ENCODE peak calls at places on chromosomes 16 and 17, in eight cellular contexts. M is NCI-H1105, W is OCI-LY7, D is HuH-7.5, V is MV-4-11, X is GM23248, C is left ventricle myocardium superior, R is T-helper 1 cell. K is an unnamed sample.

GRCh38 chr16:73040136-73040535 is 7.8 kb downstream of the ZFHX3 start:
- DNase-seq in M (peak), W (no peak), D (no peak), V (no peak), X (no peak), C (no peak), R (no peak), K (no peak)

GRCh38 chr16:87917503-87917902 is 18.8 kb downstream of the CA5A start:
- DNase-seq in M (no peak), W (no peak), D (no peak), V (no peak), X (no peak), C (no peak), R (no peak), K (no peak)

GRCh38 chr17:82045916-82046484 is 5.6 kb downstream of the RFNG start:
- DNase-seq in M (no peak), W (no peak), D (no peak), V (no peak), X (no peak), C (no peak), R (no peak), K (no peak)

GRCh38 chr16:31707743-31708335 is 165.8 kb upstream of the ZNF267 start:
- DNase-seq in M (no peak), W (no peak), D (no peak), V (no peak), X (no peak), C (no peak), R (no peak), K (no peak)

GRCh38 chr17:51435641-51436091 is 175.3 kb downstream of the UTP18 start:
- DNase-seq in M (peak), W (peak), D (peak), V (no peak), X (peak), C (peak), R (no peak), K (peak)

GRCh38 chr17:49290690-49291326 is 60.2 kb upstream of the PHOSPHO1 start:
- DNase-seq in M (peak), W (peak), D (no peak), V (no peak), X (peak), C (no peak), R (no peak), K (no peak)

GRCh38 chr17:81638683-81639082 is 1.7 kb downstream of the TSPAN10 start:
- DNase-seq in M (no peak), W (no peak), D (no peak), V (no peak), X (no peak), C (no peak), R (no peak), K (no peak)

GRCh38 chr17:36739208-36739607 is 137.8 kb downstream of the MRM1 start:
- DNase-seq in M (no peak), W (no peak), D (no peak), V (no peak), X (no peak), C (no peak), R (no peak), K (no peak)

GRCh38 chr17:29706045-29706431 is 83.3 kb upstream of the CORO6 start:
- DNase-seq in M (no peak), W (no peak), D (no peak), V (no peak), X (no peak), C (no peak), R (no peak), K (no peak)

GRCh38 chr17:73052923-73053322 is 39.6 kb downstream of the SLC39A11 start:
- DNase-seq in M (no peak), W (no peak), D (no peak), V (no peak), X (no peak), C (no peak), R (no peak), K (no peak)

GRCh38 chr16:48409839-48410610 is 24.8 kb upstream of the SIAH1 start:
- DNase-seq in M (no peak), W (no peak), D (peak), V (peak), X (peak), C (no peak), R (no peak), K (no peak)

GRCh38 chr16:22008215-22009142 is 568 bp downstream of the MOSMO start:
- DNase-seq in M (no peak), W (peak), D (no peak), V (no peak), X (peak), C (peak), R (no peak), K (peak)

GRCh38 chr16:68074850-68075249 is 10.3 kb upstream of the NFATC3 start:
- DNase-seq in M (no peak), W (peak), D (no peak), V (peak), X (no peak), C (no peak), R (no peak), K (peak)

GRCh38 chr16:58556678-58557077 is 41.4 kb downstream of the SETD6 start:
- DNase-seq in M (no peak), W (no peak), D (no peak), V (no peak), X (peak), C (no peak), R (no peak), K (no peak)

GRCh38 chr16:920722-921121 is 50.1 kb downstream of the LMF1 start:
- DNase-seq in M (no peak), W (no peak), D (no peak), V (peak), X (peak), C (peak), R (no peak), K (no peak)

GRCh38 chr17:77440571-77440981 is 299.8 kb downstream of the SEC14L1 start:
- DNase-seq in M (no peak), W (peak), D (no peak), V (peak), X (no peak), C (peak), R (no peak), K (no peak)

GRCh38 chr16:70529051-70529777 is 5.6 kb downstream of the SF3B3 start:
- DNase-seq in M (no peak), W (peak), D (no peak), V (peak), X (peak), C (no peak), R (no peak), K (no peak)

GRCh38 chr17:34375598-34375997 is 12.6 kb upstream of the CCL1 start:
- DNase-seq in M (no peak), W (no peak), D (no peak), V (no peak), X (no peak), C (no peak), R (no peak), K (no peak)

GRCh38 chr17:16977932-16978331 is 6.0 kb upstream of the TNFRSF13B start:
- DNase-seq in M (no peak), W (no peak), D (no peak), V (no peak), X (peak), C (no peak), R (no peak), K (no peak)

GRCh38 chr17:77829871-77830799 is 128.4 kb upstream of the TNRC6C start:
- DNase-seq in M (no peak), W (no peak), D (no peak), V (peak), X (peak), C (peak), R (no peak), K (no peak)

GRCh38 chr17:81025065-81025751 is 9.7 kb upstream of the BAIAP2 start:
- DNase-seq in M (no peak), W (no peak), D (no peak), V (no peak), X (no peak), C (peak), R (no peak), K (no peak)

GRCh38 chr17:7413346-7413985 is 5.8 kb downstream of the NLGN2 start:
- DNase-seq in M (no peak), W (no peak), D (no peak), V (no peak), X (peak), C (no peak), R (no peak), K (no peak)

GRCh38 chr16:11245222-11245737 is 10.7 kb downstream of the SOCS1 start:
- DNase-seq in M (no peak), W (no peak), D (no peak), V (no peak), X (no peak), C (no peak), R (no peak), K (no peak)

K was measured in CD4-positive, alpha-beta T cell.